ENCODE peak calls at places on chromosomes 4 and X, in four cellular contexts. One of them, this sample, is unnamed.

GRCh38 chr4:17544831-17545234 is 29.9 kb downstream of the CLRN2 start:
- DNase-seq in heart left ventricle: no peak
- DNase-seq in stomach: peak
- DNase-seq in body of pancreas: no peak
- DNase-seq in this sample: no peak

GRCh38 chrX:154308108-154308946 is 12.7 kb downstream of the TKTL1 start:
- DNase-seq in body of pancreas: peak
- DNase-seq in heart left ventricle: peak
- DNase-seq in stomach: peak
- DNase-seq in this sample: peak

GRCh38 chr4:77669911-77670590 is 64.4 kb downstream of the CXCL13 start:
- DNase-seq in body of pancreas: peak
- DNase-seq in stomach: peak
- DNase-seq in heart left ventricle: no peak
- DNase-seq in this sample: no peak

GRCh38 chr4:184784628-184785257 is 41.0 kb downstream of the ACSL1 start:
- DNase-seq in heart left ventricle: no peak
- DNase-seq in body of pancreas: no peak
- DNase-seq in stomach: no peak
- DNase-seq in this sample: no peak

GRCh38 chr4:77681792-77682191 is 76.2 kb downstream of the CXCL13 start:
- DNase-seq in stomach: no peak
- DNase-seq in body of pancreas: no peak
- DNase-seq in heart left ventricle: no peak
- DNase-seq in this sample: no peak

GRCh38 chr4:156201050-156201449 is 247.4 kb upstream of the CTSO start:
- DNase-seq in stomach: no peak
- DNase-seq in body of pancreas: no peak
- DNase-seq in heart left ventricle: no peak
- DNase-seq in this sample: no peak

GRCh38 chr4:151356510-151356909 is 31.1 kb upstream of the SH3D19 start:
- DNase-seq in body of pancreas: no peak
- DNase-seq in stomach: no peak
- DNase-seq in heart left ventricle: no peak
- DNase-seq in this sample: no peak

GRCh38 chr4:109332926-109333464 is 30.5 kb upstream of the COL25A1 start:
- DNase-seq in stomach: no peak
- DNase-seq in body of pancreas: no peak
- DNase-seq in heart left ventricle: no peak
- DNase-seq in this sample: no peak

GRCh38 chrX:131821945-131822622 is 201.0 kb upstream of the STK26 start:
- DNase-seq in stomach: peak
- DNase-seq in body of pancreas: no peak
- DNase-seq in heart left ventricle: peak
- DNase-seq in this sample: no peak

GRCh38 chr4:177696438-177696966 is 254.3 kb upstream of the AGA start:
- DNase-seq in heart left ventricle: no peak
- DNase-seq in stomach: no peak
- DNase-seq in body of pancreas: no peak
- DNase-seq in this sample: no peak

GRCh38 chrX:18424482-18425198 is 768 bp upstream of the CDKL5 start:
- DNase-seq in body of pancreas: peak
- DNase-seq in heart left ventricle: peak
- DNase-seq in stomach: no peak
- DNase-seq in this sample: no peak

GRCh38 chr4:1901127-1901526 is 29.9 kb downstream of the NSD2 start:
- DNase-seq in stomach: no peak
- DNase-seq in body of pancreas: no peak
- DNase-seq in heart left ventricle: no peak
- DNase-seq in this sample: no peak

GRCh38 chr4:176163041-176163440 is 32.3 kb downstream of the SPATA4 start:
- DNase-seq in stomach: no peak
- DNase-seq in heart left ventricle: no peak
- DNase-seq in body of pancreas: no peak
- DNase-seq in this sample: no peak

GRCh38 chr4:91058345-91058744 is 931.2 kb downstream of the CCSER1 start:
- DNase-seq in heart left ventricle: no peak
- DNase-seq in body of pancreas: no peak
- DNase-seq in stomach: no peak
- DNase-seq in this sample: no peak

GRCh38 chrX:48802089-48802812 is 384 bp downstream of the HDAC6 start:
- DNase-seq in body of pancreas: peak
- DNase-seq in heart left ventricle: peak
- DNase-seq in stomach: peak
- DNase-seq in this sample: peak

GRCh38 chr4:872241-872981 is 46.5 kb upstream of the CPLX1 start:
- DNase-seq in heart left ventricle: no peak
- DNase-seq in stomach: no peak
- DNase-seq in body of pancreas: no peak
- DNase-seq in this sample: no peak

GRCh38 chr4:153471691-153472080 is 5.5 kb downstream of the TMEM131L start:
- DNase-seq in heart left ventricle: no peak
- DNase-seq in stomach: no peak
- DNase-seq in body of pancreas: no peak
- DNase-seq in this sample: no peak

GRCh38 chr4:185730849-185731608 is 81.0 kb downstream of the SORBS2 start:
- DNase-seq in body of pancreas: no peak
- DNase-seq in stomach: no peak
- DNase-seq in heart left ventricle: no peak
- DNase-seq in this sample: no peak

GRCh38 chr4:37478151-37478550 is 208.0 kb downstream of the RELL1 start:
- DNase-seq in stomach: peak
- DNase-seq in body of pancreas: no peak
- DNase-seq in heart left ventricle: no peak
- DNase-seq in this sample: no peak

GRCh38 chrX:147981038-147981752 is at the start of gene FMR1NB:
- DNase-seq in body of pancreas: no peak
- DNase-seq in heart left ventricle: no peak
- DNase-seq in stomach: no peak
- DNase-seq in this sample: no peak

GRCh38 chrX:139936259-139936658 is 3.4 kb upstream of the ATP11C start:
- DNase-seq in body of pancreas: no peak
- DNase-seq in stomach: no peak
- DNase-seq in heart left ventricle: no peak
- DNase-seq in this sample: no peak

GRCh38 chrX:148995661-148996060 is 495.2 kb downstream of the AFF2 start:
- DNase-seq in body of pancreas: no peak
- DNase-seq in stomach: no peak
- DNase-seq in heart left ventricle: no peak
- DNase-seq in this sample: no peak

GRCh38 chr4:144582105-144582850 is 63.7 kb upstream of the HHIP start:
- DNase-seq in heart left ventricle: no peak
- DNase-seq in stomach: no peak
- DNase-seq in body of pancreas: no peak
- DNase-seq in this sample: no peak

GRCh38 chr4:24753519-24753918 is 41.9 kb upstream of the SOD3 start:
- DNase-seq in heart left ventricle: no peak
- DNase-seq in body of pancreas: no peak
- DNase-seq in stomach: no peak
- DNase-seq in this sample: no peak

GRCh38 chr4:151660676-151661075 is 100.1 kb downstream of the GATB start:
- DNase-seq in heart left ventricle: no peak
- DNase-seq in stomach: no peak
- DNase-seq in body of pancreas: no peak
- DNase-seq in this sample: no peak

GRCh38 chr4:147546341-147546740 is 65.4 kb downstream of the EDNRA start:
- DNase-seq in body of pancreas: no peak
- DNase-seq in heart left ventricle: no peak
- DNase-seq in stomach: no peak
- DNase-seq in this sample: no peak

GRCh38 chrX:107763647-107764046 is 11.9 kb downstream of the TSC22D3 start:
- DNase-seq in heart left ventricle: no peak
- DNase-seq in body of pancreas: no peak
- DNase-seq in stomach: no peak
- DNase-seq in this sample: no peak

GRCh38 chr4:102869569-102870227 is 906 bp downstream of the CISD2 start:
- DNase-seq in body of pancreas: no peak
- DNase-seq in heart left ventricle: no peak
- DNase-seq in stomach: no peak
- DNase-seq in this sample: no peak

GRCh38 chrX:69457756-69458155 is 46.4 kb upstream of the NALF2 start:
- DNase-seq in body of pancreas: no peak
- DNase-seq in heart left ventricle: no peak
- DNase-seq in stomach: no peak
- DNase-seq in this sample: no peak

GRCh38 chrX:136063340-136064079 is 78.3 kb downstream of the SLC9A6 start:
- DNase-seq in heart left ventricle: no peak
- DNase-seq in body of pancreas: no peak
- DNase-seq in stomach: no peak
- DNase-seq in this sample: peak

GRCh38 chr4:179467890-179468289 is 2025.7 kb upstream of the AGA start:
- DNase-seq in heart left ventricle: no peak
- DNase-seq in stomach: no peak
- DNase-seq in body of pancreas: no peak
- DNase-seq in this sample: no peak

GRCh38 chrX:9614016-9614415 is 149.2 kb downstream of the TBL1X start:
- DNase-seq in stomach: no peak
- DNase-seq in heart left ventricle: no peak
- DNase-seq in body of pancreas: no peak
- DNase-seq in this sample: no peak

DNA sequence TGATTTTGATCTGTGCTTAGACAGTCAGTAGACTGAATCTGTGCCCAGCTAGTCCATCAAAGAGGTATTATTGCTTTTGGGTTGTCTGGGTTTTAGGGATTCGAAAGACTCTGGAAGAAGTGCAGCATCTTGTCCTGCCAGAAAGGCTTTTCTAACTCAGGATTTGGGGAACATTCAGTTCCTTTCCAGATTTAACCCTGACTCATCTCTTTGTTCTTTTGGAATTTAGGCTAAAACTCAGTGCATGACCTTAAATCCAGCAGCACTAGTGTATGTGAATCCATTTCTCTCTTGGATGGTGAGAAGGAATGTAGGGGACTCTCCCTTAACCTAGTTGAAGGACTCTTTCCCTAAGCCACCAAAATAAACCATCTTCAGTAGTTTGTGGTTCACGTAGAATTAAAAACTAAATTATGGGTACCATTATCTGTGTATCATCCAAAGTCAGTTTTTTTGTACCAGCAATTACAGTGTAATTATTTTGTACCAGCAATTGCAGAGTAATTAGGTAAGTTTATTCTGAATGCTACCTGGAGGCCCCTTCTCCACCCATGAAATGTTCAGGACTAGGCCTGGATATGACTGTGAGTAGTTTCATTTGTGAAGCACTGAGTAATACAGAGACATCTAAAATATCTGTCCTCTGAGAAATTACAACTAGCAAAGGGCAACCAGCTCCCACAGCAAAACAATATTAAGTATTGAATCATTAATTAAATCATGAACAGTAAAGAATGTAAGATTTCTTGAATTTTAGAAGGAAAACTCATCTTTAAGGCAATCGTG is 384.0 kb downstream of the TMA16 start:
- DNase-seq in heart left ventricle: no peak
- DNase-seq in body of pancreas: no peak
- DNase-seq in stomach: no peak
- DNase-seq in this sample: no peak
- TF ChIP-seq POLR2A in heart left ventricle: no peak
- TF ChIP-seq POLR2A in body of pancreas: no peak
- TF ChIP-seq POLR2A in stomach: no peak
- TF ChIP-seq POLR2A in this sample: no peak

GRCh38 chrX:117973175-117974075 is 143.2 kb downstream of the KLHL13 start:
- DNase-seq in stomach: no peak
- DNase-seq in heart left ventricle: no peak
- DNase-seq in body of pancreas: no peak
- DNase-seq in this sample: no peak
- H3K4me3 ChIP-seq in stomach: peak
- H3K4me3 ChIP-seq in heart left ventricle: no peak
- H3K4me3 ChIP-seq in body of pancreas: no peak
- H3K4me3 ChIP-seq in this sample: no peak

GRCh38 chrX:36856849-36857248 is 151.3 kb upstream of the FAM47C start:
- DNase-seq in stomach: no peak
- DNase-seq in heart left ventricle: no peak
- DNase-seq in body of pancreas: no peak
- DNase-seq in this sample: no peak
- TF ChIP-seq CTCF in stomach: no peak
- TF ChIP-seq CTCF in heart left ventricle: no peak
- TF ChIP-seq CTCF in body of pancreas: no peak
- TF ChIP-seq CTCF in this sample: no peak

DNA sequence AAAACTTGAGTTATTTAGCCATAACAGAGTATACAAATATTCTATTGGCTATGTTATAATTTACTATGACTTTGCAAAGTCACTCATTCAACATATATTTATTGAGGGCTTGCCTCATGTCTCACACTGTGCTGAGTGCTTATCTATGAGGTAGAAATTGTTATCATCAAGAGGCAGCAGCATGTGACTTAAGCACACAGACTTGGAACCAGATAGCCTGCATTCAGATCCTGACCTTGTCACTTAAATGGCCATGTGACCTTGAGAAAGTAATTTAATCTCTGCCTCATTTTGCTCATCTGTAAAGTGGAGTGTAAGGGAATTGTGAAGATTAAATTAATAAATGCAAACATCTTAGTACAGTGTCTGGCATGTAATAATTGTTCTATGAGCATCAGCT is 10.1 kb upstream of the EXOSC9 start:
- DNase-seq in stomach: no peak
- DNase-seq in heart left ventricle: no peak
- DNase-seq in body of pancreas: no peak
- DNase-seq in this sample: no peak
- TF ChIP-seq POLR2A in stomach: no peak
- TF ChIP-seq POLR2A in heart left ventricle: no peak
- TF ChIP-seq POLR2A in body of pancreas: no peak
- TF ChIP-seq POLR2A in this sample: no peak

DNA sequence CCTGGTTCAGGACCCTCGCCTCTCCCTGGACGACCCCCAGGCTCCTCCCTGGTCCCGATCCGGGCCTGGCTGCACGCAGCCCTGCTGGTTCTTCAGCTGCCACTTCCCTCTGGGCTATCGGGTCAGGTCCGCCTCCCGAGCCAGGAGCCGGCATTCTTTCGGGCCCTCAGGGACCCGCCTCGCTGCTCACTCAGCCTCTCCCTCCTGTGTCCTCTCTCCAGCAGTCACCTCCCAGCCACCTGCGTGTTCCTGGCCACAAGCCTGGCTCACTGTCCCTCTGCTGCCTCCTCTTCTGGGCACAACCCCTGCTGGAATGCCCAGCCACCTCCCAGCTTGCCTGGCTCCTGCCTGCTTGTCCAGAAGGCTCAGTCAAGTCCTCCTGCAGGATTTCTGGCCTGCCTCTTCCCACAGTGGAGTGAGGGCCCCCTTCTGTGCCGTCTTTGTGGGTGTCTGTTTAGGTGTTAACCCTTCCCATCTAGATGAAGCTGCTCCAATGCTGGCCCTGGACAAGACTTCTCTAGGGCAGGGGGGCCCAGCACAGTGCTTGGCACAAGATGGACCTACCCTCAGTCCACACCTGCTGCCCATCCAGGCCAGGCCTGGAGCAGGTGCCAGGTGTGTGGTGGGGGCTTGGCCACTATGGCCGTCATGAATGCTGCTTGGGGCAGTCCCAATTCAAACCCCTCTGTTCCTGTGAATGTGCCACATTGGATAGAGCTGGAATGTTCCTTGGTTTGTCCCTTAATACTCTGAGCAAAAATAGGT is 2.2 kb downstream of the WFS1 start:
- DNase-seq in heart left ventricle: peak
- DNase-seq in stomach: peak
- DNase-seq in body of pancreas: peak
- DNase-seq in this sample: no peak
- H3K4me3 ChIP-seq in heart left ventricle: no peak
- H3K4me3 ChIP-seq in stomach: peak
- H3K4me3 ChIP-seq in body of pancreas: no peak
- H3K4me3 ChIP-seq in this sample: no peak

GRCh38 chrX:64894454-64895038 is 81.7 kb downstream of the ZC4H2 start:
- DNase-seq in stomach: peak
- DNase-seq in heart left ventricle: no peak
- DNase-seq in body of pancreas: peak
- DNase-seq in this sample: no peak
- TF ChIP-seq CTCF in stomach: peak
- TF ChIP-seq CTCF in heart left ventricle: no peak
- TF ChIP-seq CTCF in body of pancreas: no peak
- TF ChIP-seq CTCF in this sample: no peak

This sample was measured in lower leg skin.